ENCODE peak calls at places on chromosome 2, in six cellular contexts. C, B, S, Z, L and P are unnamed samples.

GRCh38 chr2:157760949-157761348 is 115.2 kb downstream of the ACVR1 start:
- DNase-seq in C (no peak), B (no peak), S (no peak), Z (no peak), L (no peak), P (no peak)

GRCh38 chr2:105866439-105867170 is 121.9 kb downstream of the NCK2 start:
- DNase-seq in C (no peak), B (no peak), S (peak), Z (no peak), L (no peak), P (no peak)

GRCh38 chr2:85905891-85906290 is 17.1 kb upstream of the ST3GAL5 start:
- DNase-seq in C (no peak), B (no peak), S (no peak), Z (no peak), L (no peak), P (peak)

GRCh38 chr2:220783651-220784050 is 788.5 kb downstream of the EPHA4 start:
- DNase-seq in C (no peak), B (no peak), S (no peak), Z (no peak), L (no peak), P (no peak)

GRCh38 chr2:231930601-231931281 is 4.5 kb upstream of the NPPC start:
- DNase-seq in C (peak), B (peak), S (peak), Z (no peak), L (peak), P (peak)

GRCh38 chr2:202104286-202104870 is 31.3 kb downstream of the KIAA2012 start:
- DNase-seq in C (peak), B (peak), S (peak), Z (no peak), L (no peak), P (no peak)

GRCh38 chr2:235098273-235098672 is 146.5 kb downstream of the SH3BP4 start:
- DNase-seq in C (peak), B (no peak), S (no peak), Z (no peak), L (no peak), P (no peak)

GRCh38 chr2:239157766-239158165 is 243.1 kb downstream of the HDAC4 start:
- DNase-seq in C (peak), B (peak), S (peak), Z (no peak), L (peak), P (peak)

GRCh38 chr2:118224144-118224887 is 136.0 kb downstream of the INSIG2 start:
- DNase-seq in C (peak), B (no peak), S (no peak), Z (no peak), L (peak), P (no peak)

GRCh38 chr2:216839626-216840132 is 20.2 kb downstream of the TNP1 start:
- DNase-seq in C (no peak), B (no peak), S (no peak), Z (no peak), L (no peak), P (no peak)

GRCh38 chr2:11701831-11702301 is 31.9 kb upstream of the NTSR2 start:
- DNase-seq in C (no peak), B (no peak), S (no peak), Z (no peak), L (no peak), P (peak)

GRCh38 chr2:168559187-168559586 is 103.1 kb downstream of the CERS6 start:
- DNase-seq in C (no peak), B (no peak), S (peak), Z (no peak), L (no peak), P (no peak)

GRCh38 chr2:193584522-193584938 is 1389.8 kb upstream of the TMEFF2 start:
- DNase-seq in C (peak), B (no peak), S (peak), Z (no peak), L (no peak), P (no peak)

GRCh38 chr2:27886322-27886721 is 3.9 kb downstream of the RBKS start:
- DNase-seq in C (no peak), B (no peak), S (no peak), Z (no peak), L (no peak), P (no peak)

GRCh38 chr2:162301151-162301804 is 17.2 kb downstream of the IFIH1 start:
- DNase-seq in C (no peak), B (no peak), S (peak), Z (peak), L (no peak), P (no peak)

GRCh38 chr2:19949071-19949470 is 40.8 kb downstream of the WDR35 start:
- DNase-seq in C (no peak), B (no peak), S (peak), Z (no peak), L (no peak), P (no peak)

GRCh38 chr2:223459328-223459939 is 142.7 kb downstream of the SCG2 start:
- DNase-seq in C (no peak), B (no peak), S (peak), Z (no peak), L (no peak), P (no peak)

GRCh38 chr2:225010804-225011203 is 31.5 kb downstream of the DOCK10 start:
- DNase-seq in C (no peak), B (no peak), S (peak), Z (no peak), L (no peak), P (no peak)

GRCh38 chr2:188028739-188029138 is 262.9 kb upstream of the GULP1 start:
- DNase-seq in C (no peak), B (no peak), S (no peak), Z (no peak), L (no peak), P (no peak)

GRCh38 chr2:169676357-169676756 is 17.8 kb downstream of the CFAP210 start:
- DNase-seq in C (no peak), B (no peak), S (no peak), Z (no peak), L (no peak), P (no peak)

GRCh38 chr2:196849895-196850294 is 40.7 kb upstream of the C2orf66 start:
- DNase-seq in C (no peak), B (no peak), S (peak), Z (no peak), L (no peak), P (no peak)

GRCh38 chr2:175275499-175275898 is 94.0 kb upstream of the ATP5MC3 start:
- DNase-seq in C (no peak), B (no peak), S (no peak), Z (no peak), L (no peak), P (no peak)

GRCh38 chr2:132676999-132677398 is 7.0 kb upstream of the LYPD1 start:
- DNase-seq in C (no peak), B (no peak), S (no peak), Z (no peak), L (no peak), P (no peak)

GRCh38 chr2:181574321-181574720 is 82.6 kb downstream of the CERKL start:
- DNase-seq in C (no peak), B (no peak), S (no peak), Z (no peak), L (no peak), P (no peak)

GRCh38 chr2:165646321-165646801 is 147.7 kb downstream of the GALNT3 start:
- DNase-seq in C (no peak), B (no peak), S (peak), Z (no peak), L (no peak), P (no peak)

GRCh38 chr2:105329197-105329554 is 359 bp downstream of the TGFBRAP1 start:
- DNase-seq in C (no peak), B (peak), S (no peak), Z (no peak), L (peak), P (peak)

GRCh38 chr2:10008809-10009176 is 34.6 kb upstream of the KLF11 start:
- DNase-seq in C (no peak), B (no peak), S (no peak), Z (no peak), L (no peak), P (peak)